ENCODE peak calls at places on chromosome 17, in six cellular contexts. One of them, this sample, is unnamed.

GRCh38 chr17:73030501-73030911 is 62.0 kb downstream of the SLC39A11 start:
- DNase-seq in fibroblast of pulmonary artery: peak
- DNase-seq in cardiac muscle cell: peak
- DNase-seq in lower leg skin: no peak
- DNase-seq in right lobe of liver: peak
- DNase-seq in heart right ventricle: no peak
- DNase-seq in this sample: no peak

GRCh38 chr17:76053230-76054111 is 18.8 kb downstream of the SRP68 start:
- DNase-seq in lower leg skin: no peak
- DNase-seq in heart right ventricle: no peak
- DNase-seq in fibroblast of pulmonary artery: peak
- DNase-seq in cardiac muscle cell: peak
- DNase-seq in right lobe of liver: no peak
- DNase-seq in this sample: peak

GRCh38 chr17:69357701-69358100 is 30.8 kb upstream of the ABCA5 start:
- DNase-seq in right lobe of liver: no peak
- DNase-seq in heart right ventricle: no peak
- DNase-seq in fibroblast of pulmonary artery: no peak
- DNase-seq in cardiac muscle cell: peak
- DNase-seq in lower leg skin: no peak
- DNase-seq in this sample: peak

GRCh38 chr17:16477255-16477654 is 14.7 kb downstream of the LRRC75A start:
- DNase-seq in right lobe of liver: no peak
- DNase-seq in fibroblast of pulmonary artery: peak
- DNase-seq in heart right ventricle: no peak
- DNase-seq in cardiac muscle cell: peak
- DNase-seq in lower leg skin: peak
- DNase-seq in this sample: peak

GRCh38 chr17:58344047-58344790 is 7.8 kb downstream of the SUPT4H1 start:
- DNase-seq in cardiac muscle cell: peak
- DNase-seq in fibroblast of pulmonary artery: peak
- DNase-seq in right lobe of liver: no peak
- DNase-seq in heart right ventricle: no peak
- DNase-seq in lower leg skin: no peak
- DNase-seq in this sample: no peak

GRCh38 chr17:55177159-55177913 is 87.4 kb upstream of the HLF start:
- DNase-seq in right lobe of liver: no peak
- DNase-seq in cardiac muscle cell: peak
- DNase-seq in fibroblast of pulmonary artery: peak
- DNase-seq in heart right ventricle: no peak
- DNase-seq in lower leg skin: no peak
- DNase-seq in this sample: peak

GRCh38 chr17:17837966-17838962 is 1.5 kb upstream of the SREBF1 start:
- DNase-seq in lower leg skin: peak
- DNase-seq in cardiac muscle cell: peak
- DNase-seq in right lobe of liver: peak
- DNase-seq in heart right ventricle: peak
- DNase-seq in fibroblast of pulmonary artery: peak
- DNase-seq in this sample: peak

GRCh38 chr17:37610971-37611370 is 1.8 kb upstream of the SYNRG start:
- DNase-seq in heart right ventricle: no peak
- DNase-seq in fibroblast of pulmonary artery: no peak
- DNase-seq in right lobe of liver: no peak
- DNase-seq in lower leg skin: no peak
- DNase-seq in cardiac muscle cell: no peak
- DNase-seq in this sample: no peak

GRCh38 chr17:77513045-77513444 is 372.3 kb downstream of the SEC14L1 start:
- DNase-seq in heart right ventricle: no peak
- DNase-seq in fibroblast of pulmonary artery: no peak
- DNase-seq in cardiac muscle cell: no peak
- DNase-seq in lower leg skin: no peak
- DNase-seq in right lobe of liver: no peak
- DNase-seq in this sample: no peak

GRCh38 chr17:55063857-55064485 is 95.4 kb downstream of the STXBP4 start:
- DNase-seq in right lobe of liver: no peak
- DNase-seq in cardiac muscle cell: no peak
- DNase-seq in heart right ventricle: no peak
- DNase-seq in lower leg skin: no peak
- DNase-seq in fibroblast of pulmonary artery: no peak
- DNase-seq in this sample: no peak

GRCh38 chr17:17499402-17500145 is 3.4 kb upstream of the RASD1 start:
- DNase-seq in lower leg skin: no peak
- DNase-seq in cardiac muscle cell: no peak
- DNase-seq in fibroblast of pulmonary artery: no peak
- DNase-seq in heart right ventricle: no peak
- DNase-seq in right lobe of liver: no peak
- DNase-seq in this sample: no peak

GRCh38 chr17:80866050-80866793 is 125.4 kb upstream of the CHMP6 start:
- DNase-seq in fibroblast of pulmonary artery: peak
- DNase-seq in cardiac muscle cell: peak
- DNase-seq in right lobe of liver: peak
- DNase-seq in heart right ventricle: peak
- DNase-seq in lower leg skin: peak
- DNase-seq in this sample: peak

GRCh38 chr17:32007463-32008298 is 498 bp downstream of the LRRC37B start:
- DNase-seq in lower leg skin: no peak
- DNase-seq in fibroblast of pulmonary artery: peak
- DNase-seq in right lobe of liver: peak
- DNase-seq in heart right ventricle: no peak
- DNase-seq in cardiac muscle cell: peak
- DNase-seq in this sample: peak

GRCh38 chr17:50918071-50918932 is 52.1 kb upstream of the TOB1 start:
- DNase-seq in heart right ventricle: no peak
- DNase-seq in lower leg skin: no peak
- DNase-seq in cardiac muscle cell: no peak
- DNase-seq in right lobe of liver: peak
- DNase-seq in fibroblast of pulmonary artery: no peak
- DNase-seq in this sample: no peak

GRCh38 chr17:4174556-4174955 is 31.6 kb downstream of the CYB5D2 start:
- DNase-seq in fibroblast of pulmonary artery: no peak
- DNase-seq in heart right ventricle: no peak
- DNase-seq in right lobe of liver: no peak
- DNase-seq in cardiac muscle cell: no peak
- DNase-seq in lower leg skin: no peak
- DNase-seq in this sample: no peak

GRCh38 chr17:57672205-57672632 is 72.9 kb downstream of the CCDC182 start:
- DNase-seq in heart right ventricle: no peak
- DNase-seq in lower leg skin: no peak
- DNase-seq in cardiac muscle cell: peak
- DNase-seq in fibroblast of pulmonary artery: peak
- DNase-seq in right lobe of liver: no peak
- DNase-seq in this sample: no peak

GRCh38 chr17:17577373-17577772 is 14.1 kb downstream of the PEMT start:
- DNase-seq in fibroblast of pulmonary artery: no peak
- DNase-seq in cardiac muscle cell: no peak
- DNase-seq in heart right ventricle: no peak
- DNase-seq in lower leg skin: no peak
- DNase-seq in right lobe of liver: no peak
- DNase-seq in this sample: no peak

GRCh38 chr17:75260679-75261335 is 599 bp downstream of the GGA3 start:
- DNase-seq in heart right ventricle: no peak
- DNase-seq in right lobe of liver: no peak
- DNase-seq in lower leg skin: no peak
- DNase-seq in fibroblast of pulmonary artery: no peak
- DNase-seq in cardiac muscle cell: peak
- DNase-seq in this sample: no peak

GRCh38 chr17:58371300-58371950 is 19.4 kb upstream of the SUPT4H1 start:
- DNase-seq in lower leg skin: no peak
- DNase-seq in fibroblast of pulmonary artery: no peak
- DNase-seq in cardiac muscle cell: no peak
- DNase-seq in heart right ventricle: no peak
- DNase-seq in right lobe of liver: no peak
- DNase-seq in this sample: no peak

GRCh38 chr17:49574283-49574892 is 1.3 kb upstream of the NXPH3 start:
- DNase-seq in right lobe of liver: no peak
- DNase-seq in lower leg skin: no peak
- DNase-seq in cardiac muscle cell: no peak
- DNase-seq in fibroblast of pulmonary artery: no peak
- DNase-seq in heart right ventricle: no peak
- DNase-seq in this sample: no peak

GRCh38 chr17:29718446-29719039 is 95.8 kb upstream of the CORO6 start:
- DNase-seq in heart right ventricle: no peak
- DNase-seq in cardiac muscle cell: no peak
- DNase-seq in lower leg skin: no peak
- DNase-seq in fibroblast of pulmonary artery: no peak
- DNase-seq in right lobe of liver: no peak
- DNase-seq in this sample: no peak

GRCh38 chr17:69348441-69348840 is 21.5 kb upstream of the ABCA5 start:
- DNase-seq in right lobe of liver: no peak
- DNase-seq in fibroblast of pulmonary artery: no peak
- DNase-seq in cardiac muscle cell: no peak
- DNase-seq in heart right ventricle: no peak
- DNase-seq in lower leg skin: no peak
- DNase-seq in this sample: no peak

GRCh38 chr17:64262125-64262421 is 987 bp downstream of the TEX2 start:
- DNase-seq in right lobe of liver: no peak
- DNase-seq in fibroblast of pulmonary artery: no peak
- DNase-seq in cardiac muscle cell: no peak
- DNase-seq in lower leg skin: no peak
- DNase-seq in heart right ventricle: no peak
- DNase-seq in this sample: no peak

GRCh38 chr17:18970582-18971480 is 18.9 kb downstream of the SLC5A10 start:
- DNase-seq in lower leg skin: no peak
- DNase-seq in cardiac muscle cell: no peak
- DNase-seq in right lobe of liver: no peak
- DNase-seq in fibroblast of pulmonary artery: no peak
- DNase-seq in heart right ventricle: no peak
- DNase-seq in this sample: no peak
- TF ChIP-seq CTCF in lower leg skin: no peak
- TF ChIP-seq CTCF in cardiac muscle cell: peak
- TF ChIP-seq CTCF in right lobe of liver: no peak
- TF ChIP-seq CTCF in fibroblast of pulmonary artery: no peak
- TF ChIP-seq CTCF in heart right ventricle: no peak
- TF ChIP-seq CTCF in this sample: peak

GRCh38 chr17:9902116-9902515 is 3.0 kb downstream of the RCVRN start:
- DNase-seq in heart right ventricle: no peak
- DNase-seq in fibroblast of pulmonary artery: no peak
- DNase-seq in cardiac muscle cell: no peak
- DNase-seq in lower leg skin: no peak
- DNase-seq in right lobe of liver: no peak
- DNase-seq in this sample: no peak

GRCh38 chr17:9899280-9900018 is 5.6 kb downstream of the RCVRN start:
- DNase-seq in cardiac muscle cell: no peak
- DNase-seq in heart right ventricle: no peak
- DNase-seq in lower leg skin: no peak
- DNase-seq in fibroblast of pulmonary artery: no peak
- DNase-seq in right lobe of liver: no peak
- DNase-seq in this sample: no peak

GRCh38 chr17:9898812-9899211 is 6.3 kb downstream of the RCVRN start:
- DNase-seq in heart right ventricle: no peak
- DNase-seq in cardiac muscle cell: no peak
- DNase-seq in lower leg skin: no peak
- DNase-seq in right lobe of liver: no peak
- DNase-seq in fibroblast of pulmonary artery: no peak
- DNase-seq in this sample: no peak

GRCh38 chr17:9900744-9901143 is 4.3 kb downstream of the RCVRN start:
- DNase-seq in heart right ventricle: no peak
- DNase-seq in lower leg skin: no peak
- DNase-seq in right lobe of liver: no peak
- DNase-seq in cardiac muscle cell: peak
- DNase-seq in fibroblast of pulmonary artery: peak
- DNase-seq in this sample: peak

GRCh38 chr17:9900019-9900594 is 5.0 kb downstream of the RCVRN start:
- DNase-seq in lower leg skin: no peak
- DNase-seq in right lobe of liver: no peak
- DNase-seq in cardiac muscle cell: peak
- DNase-seq in fibroblast of pulmonary artery: no peak
- DNase-seq in heart right ventricle: no peak
- DNase-seq in this sample: peak
- H3K4me3 ChIP-seq in lower leg skin: no peak
- H3K4me3 ChIP-seq in right lobe of liver: no peak
- H3K4me3 ChIP-seq in cardiac muscle cell: no peak
- H3K4me3 ChIP-seq in fibroblast of pulmonary artery: no peak
- H3K4me3 ChIP-seq in heart right ventricle: no peak
- H3K4me3 ChIP-seq in this sample: no peak

DNA sequence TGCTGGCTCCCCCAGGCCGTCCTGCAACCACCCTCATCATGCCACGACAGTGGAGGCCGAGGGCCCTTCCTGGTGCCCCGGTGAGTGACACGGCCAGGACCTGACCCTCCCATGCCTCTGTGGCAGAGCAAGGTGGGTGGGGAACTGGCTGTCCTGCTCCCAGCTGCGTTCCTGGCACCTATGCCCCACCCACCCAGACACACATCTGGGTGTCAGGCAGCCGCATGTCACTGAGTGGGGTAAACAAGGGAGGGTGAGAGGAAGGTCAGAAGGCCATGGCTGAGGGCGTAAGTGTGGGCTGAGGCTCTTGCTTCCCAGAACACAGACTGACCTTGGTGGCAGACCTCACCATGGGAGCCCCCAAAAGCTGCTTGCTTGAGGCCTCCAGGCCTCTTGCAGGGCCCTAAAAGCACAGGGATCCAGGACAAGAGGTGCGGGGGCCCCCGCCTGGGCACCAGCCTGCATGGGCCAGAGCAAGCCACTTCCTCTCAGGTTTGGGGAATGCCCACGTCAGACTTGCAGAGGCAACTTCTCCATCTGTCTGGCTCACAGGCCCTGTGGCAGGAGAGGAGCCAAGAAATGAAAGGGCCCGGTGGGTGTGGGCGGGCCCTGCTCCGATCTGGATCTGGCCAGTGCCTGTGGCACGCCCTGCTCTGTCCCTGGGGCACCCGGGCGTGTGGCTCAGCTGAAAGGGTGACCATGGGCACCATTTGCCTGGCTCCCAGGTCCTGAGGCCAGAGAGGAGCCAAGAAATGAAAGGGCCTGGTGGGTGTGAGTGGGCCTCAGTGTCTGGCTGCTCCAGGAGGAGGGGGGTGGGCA is 3.9 kb upstream of the CCDC57 start:
- DNase-seq in right lobe of liver: peak
- DNase-seq in fibroblast of pulmonary artery: peak
- DNase-seq in cardiac muscle cell: peak
- DNase-seq in lower leg skin: peak
- DNase-seq in heart right ventricle: peak
- DNase-seq in this sample: peak
- TF ChIP-seq CTCF in right lobe of liver: no peak
- TF ChIP-seq CTCF in fibroblast of pulmonary artery: no peak
- TF ChIP-seq CTCF in cardiac muscle cell: no peak
- TF ChIP-seq CTCF in lower leg skin: no peak
- TF ChIP-seq CTCF in heart right ventricle: no peak
- TF ChIP-seq CTCF in this sample: no peak

DNA sequence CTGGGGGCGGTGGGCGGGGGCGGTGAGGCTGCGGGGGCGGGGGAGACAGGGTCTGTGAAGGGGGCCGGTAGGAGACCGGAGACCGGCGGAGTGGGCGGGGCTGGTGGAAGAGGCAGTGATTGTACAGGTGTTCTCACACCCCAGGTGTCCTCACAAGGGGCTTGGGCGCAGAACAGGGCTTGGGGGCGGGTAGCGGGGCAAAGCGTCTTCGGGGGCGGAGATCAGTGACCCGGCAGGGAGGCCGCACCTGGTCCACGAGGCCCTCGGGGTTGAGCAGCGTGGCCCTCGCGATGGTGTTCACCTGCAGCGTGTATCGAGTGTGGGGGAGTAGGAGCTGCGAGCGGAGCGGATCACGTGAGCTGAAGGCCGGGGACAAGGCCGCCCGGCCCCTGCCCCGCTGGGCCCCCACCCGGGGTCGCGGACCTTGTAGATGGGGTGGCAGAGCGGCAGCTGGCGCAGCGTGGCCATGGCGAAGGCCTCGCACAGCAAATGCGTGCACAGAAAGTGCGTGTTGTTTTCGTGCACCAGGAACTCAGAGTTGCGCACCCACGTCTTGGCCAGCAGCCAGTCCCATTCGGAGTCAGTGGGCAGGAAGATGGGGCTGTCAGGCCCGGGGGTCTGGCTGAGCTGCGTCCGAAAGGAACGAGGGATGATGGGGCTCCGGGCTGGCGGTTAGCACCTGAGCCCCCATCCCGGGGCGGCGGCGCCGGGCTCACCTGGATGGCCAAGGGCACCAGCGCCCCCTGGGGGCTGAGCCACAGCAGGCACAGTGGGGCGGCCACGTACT is 8.5 kb downstream of the ALOXE3 start:
- DNase-seq in lower leg skin: no peak
- DNase-seq in cardiac muscle cell: peak
- DNase-seq in right lobe of liver: peak
- DNase-seq in heart right ventricle: peak
- DNase-seq in fibroblast of pulmonary artery: peak
- DNase-seq in this sample: peak
- H3K4me3 ChIP-seq in lower leg skin: no peak
- H3K4me3 ChIP-seq in cardiac muscle cell: peak
- H3K4me3 ChIP-seq in right lobe of liver: no peak
- H3K4me3 ChIP-seq in heart right ventricle: no peak
- H3K4me3 ChIP-seq in fibroblast of pulmonary artery: peak
- H3K4me3 ChIP-seq in this sample: peak

This sample was measured in fibroblast of villous mesenchyme.